ENCODE peak calls at places on chromosomes 4 and X, in nine cellular contexts. K is suprapubic skin, C is prostate gland, G is A549, I is HCT116, A is Peyer's patch, L is H54, J is ovary, Y is IMR-90. Q is an unnamed sample.

GRCh38 chr4:138831943-138832342 is 183.6 kb upstream of the NOCT start:
- DNase-seq in K (no peak), J (no peak), L (no peak), G (no peak), Y (no peak), A (no peak), C (no peak), I (no peak), Q (no peak)

GRCh38 chr4:23305026-23305425 is 584.8 kb downstream of the PPARGC1A start:
- DNase-seq in L (no peak), Y (no peak), K (no peak), I (no peak), A (no peak), G (no peak), J (no peak), C (no peak), Q (no peak)

GRCh38 chr4:53477038-53477565 is 99.7 kb downstream of the FIP1L1 start:
- DNase-seq in A (no peak), L (no peak), K (no peak), J (no peak), I (no peak), C (no peak), G (no peak), Y (peak; percentile 62), Q (no peak)

GRCh38 chr4:89266128-89266527 is 41.5 kb downstream of the GPRIN3 start:
- DNase-seq in G (no peak), C (no peak), A (no peak), L (no peak), I (no peak), J (no peak), K (no peak), Y (no peak), Q (no peak)

GRCh38 chr4:96131186-96131585 is 291.3 kb downstream of the PDHA2 start:
- DNase-seq in G (no peak), L (no peak), Y (no peak), J (no peak), C (no peak), I (no peak), K (no peak), A (no peak), Q (no peak)

GRCh38 chrX:10939384-10939783 is 171.7 kb upstream of the HCCS start:
- DNase-seq in C (peak; percentile 26), K (no peak), Y (peak; percentile 16), G (peak; percentile 0), L (peak; percentile 0), A (no peak), I (no peak), J (no peak), Q (no peak)

GRCh38 chrX:38805294-38806053 is 4.2 kb downstream of the MID1IP1 start:
- DNase-seq in J (peak; percentile 73), Y (peak; percentile 75), I (no peak), C (peak; percentile 46), L (no peak), A (peak; percentile 70), K (peak; percentile 84), G (peak; percentile 21), Q (peak; percentile 85)

GRCh38 chrX:30659421-30659820 is 6.2 kb downstream of the GK start:
- DNase-seq in J (no peak), C (no peak), G (peak; percentile 4), I (no peak), A (no peak), L (peak; percentile 4), K (no peak), Y (peak; percentile 95), Q (no peak)

GRCh38 chrX:136909119-136909705 is 28.7 kb upstream of the RBMX start:
- DNase-seq in K (peak; percentile 86), Y (peak; percentile 45), G (peak; percentile 87), I (peak; percentile 24), C (peak; percentile 65), A (peak; percentile 84), J (peak; percentile 86), L (peak; percentile 66), Q (peak; percentile 95)
- TF ChIP-seq POLR2A in K (no peak), Y (no peak), G (peak; percentile 21), I (no peak), C (peak; percentile 13), A (no peak), J (no peak), L (no peak), Q (no peak)

GRCh38 chrX:78950157-78950556 is 5.0 kb downstream of the P2RY10 start:
- DNase-seq in K (no peak), G (no peak), J (no peak), I (no peak), A (no peak), L (no peak), Y (no peak), C (no peak), Q (no peak)

GRCh38 chrX:78944351-78944750 is 840 bp upstream of the P2RY10 start:
- DNase-seq in L (no peak), C (no peak), J (no peak), A (no peak), G (no peak), K (no peak), Y (no peak), I (no peak), Q (no peak)

GRCh38 chrX:78946178-78946896 is 1.1 kb downstream of the P2RY10 start:
- DNase-seq in J (no peak), I (no peak), L (no peak), Y (no peak), A (no peak), K (no peak), C (no peak), G (no peak), Q (no peak)

DNA sequence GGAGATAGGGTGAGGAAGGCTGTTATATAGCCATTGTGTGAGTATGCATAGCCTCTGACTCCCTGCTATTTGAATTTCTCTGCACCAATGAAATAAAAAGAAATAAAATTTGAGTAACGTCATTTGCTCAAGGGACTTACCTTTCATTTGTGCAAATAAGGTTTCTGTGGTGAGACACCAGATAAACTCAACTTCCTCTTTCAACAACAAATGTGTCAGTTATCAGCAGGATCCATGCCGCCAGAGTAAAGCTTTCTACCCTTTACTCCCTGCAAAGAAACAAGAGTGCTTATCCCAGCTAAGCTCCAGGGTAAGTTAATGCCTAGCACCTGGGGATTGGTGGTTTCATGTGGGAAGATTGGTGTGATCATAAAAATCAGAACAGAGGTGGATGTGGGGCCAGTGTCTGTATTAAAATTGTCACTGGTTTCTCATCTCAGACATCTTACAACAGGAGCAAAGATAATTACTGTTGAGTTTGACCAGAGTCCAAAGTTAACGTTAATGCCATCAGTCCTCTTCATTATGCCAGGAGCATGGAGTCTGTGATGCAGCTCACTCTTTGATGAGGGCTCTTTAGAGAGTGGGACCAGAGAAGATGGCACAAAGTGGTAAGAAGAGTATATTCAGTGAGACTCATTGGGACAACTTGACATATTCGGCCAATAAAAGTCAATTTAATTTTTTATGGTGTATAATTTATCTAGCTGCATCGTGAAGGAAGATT is at the start of gene P2RY10:
- DNase-seq in G (no peak), Y (no peak), I (no peak), L (no peak), J (no peak), C (no peak), K (no peak), A (no peak), Q (no peak)
- TF ChIP-seq POLR2A in G (no peak), Y (no peak), I (no peak), L (no peak), J (no peak), C (no peak), K (no peak), A (peak; percentile 32), Q (no peak)

DNA sequence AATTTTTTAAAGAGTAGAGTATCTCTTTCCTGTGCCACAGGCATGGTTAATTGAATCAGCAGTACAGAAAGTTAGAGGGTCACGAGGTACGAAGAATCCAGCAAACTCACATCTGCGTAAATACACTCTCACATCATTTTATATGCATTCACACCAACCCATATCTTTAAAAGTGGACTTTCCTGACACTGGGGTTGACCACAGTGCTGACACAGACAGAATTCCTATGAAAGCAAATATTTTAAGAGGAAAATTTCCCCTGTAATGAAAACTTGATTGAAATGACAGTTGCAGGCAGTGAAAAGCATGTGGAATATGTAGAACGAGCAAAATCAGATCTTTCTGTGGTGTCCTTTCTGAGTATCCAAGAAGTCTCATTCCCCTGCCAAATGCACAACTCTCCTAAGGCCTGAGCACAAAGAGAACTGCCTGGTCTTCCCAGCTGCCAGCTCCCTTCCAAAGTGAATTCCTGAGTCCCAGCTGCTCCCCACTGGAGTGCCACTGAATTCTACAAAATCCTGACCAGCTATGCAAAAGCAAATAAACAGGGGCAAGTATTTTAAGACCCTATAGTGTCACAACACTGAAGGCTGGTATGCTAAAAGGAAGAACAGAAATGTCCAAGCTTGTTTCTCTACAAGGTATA is 50.5 kb upstream of the FAM9C start:
- DNase-seq in I (no peak), J (no peak), Y (peak; percentile 24), L (no peak), C (no peak), G (no peak), A (no peak), K (no peak), Q (no peak)
- TF ChIP-seq POLR2A in I (no peak), J (no peak), Y (no peak), L (no peak), C (no peak), G (no peak), A (no peak), K (no peak), Q (no peak)

GRCh38 chr4:1245481-1246051 is 3.4 kb downstream of the CTBP1 start:
- DNase-seq in I (no peak), A (no peak), L (no peak), K (peak; percentile 71), C (no peak), Y (no peak), J (no peak), G (no peak), Q (no peak)

GRCh38 chr4:1246111-1246881 is 2.6 kb downstream of the CTBP1 start:
- DNase-seq in A (no peak), L (no peak), J (peak; percentile 44), K (peak; percentile 72), I (no peak), Y (no peak), C (no peak), G (no peak), Q (peak; percentile 64)

GRCh38 chr4:1247811-1248261 is 1.1 kb downstream of the CTBP1 start:
- DNase-seq in J (no peak), I (no peak), L (no peak), G (no peak), A (no peak), Y (no peak), C (peak; percentile 15), K (peak; percentile 78), Q (peak; percentile 71)

GRCh38 chr4:1248262-1249147 is at the start of gene CTBP1:
- DNase-seq in K (peak; percentile 79), L (peak; percentile 86), I (peak; percentile 59), A (peak; percentile 91), Y (peak; percentile 83), C (peak; percentile 64), G (peak; percentile 82), J (peak; percentile 90), Q (peak; percentile 90)

DNA sequence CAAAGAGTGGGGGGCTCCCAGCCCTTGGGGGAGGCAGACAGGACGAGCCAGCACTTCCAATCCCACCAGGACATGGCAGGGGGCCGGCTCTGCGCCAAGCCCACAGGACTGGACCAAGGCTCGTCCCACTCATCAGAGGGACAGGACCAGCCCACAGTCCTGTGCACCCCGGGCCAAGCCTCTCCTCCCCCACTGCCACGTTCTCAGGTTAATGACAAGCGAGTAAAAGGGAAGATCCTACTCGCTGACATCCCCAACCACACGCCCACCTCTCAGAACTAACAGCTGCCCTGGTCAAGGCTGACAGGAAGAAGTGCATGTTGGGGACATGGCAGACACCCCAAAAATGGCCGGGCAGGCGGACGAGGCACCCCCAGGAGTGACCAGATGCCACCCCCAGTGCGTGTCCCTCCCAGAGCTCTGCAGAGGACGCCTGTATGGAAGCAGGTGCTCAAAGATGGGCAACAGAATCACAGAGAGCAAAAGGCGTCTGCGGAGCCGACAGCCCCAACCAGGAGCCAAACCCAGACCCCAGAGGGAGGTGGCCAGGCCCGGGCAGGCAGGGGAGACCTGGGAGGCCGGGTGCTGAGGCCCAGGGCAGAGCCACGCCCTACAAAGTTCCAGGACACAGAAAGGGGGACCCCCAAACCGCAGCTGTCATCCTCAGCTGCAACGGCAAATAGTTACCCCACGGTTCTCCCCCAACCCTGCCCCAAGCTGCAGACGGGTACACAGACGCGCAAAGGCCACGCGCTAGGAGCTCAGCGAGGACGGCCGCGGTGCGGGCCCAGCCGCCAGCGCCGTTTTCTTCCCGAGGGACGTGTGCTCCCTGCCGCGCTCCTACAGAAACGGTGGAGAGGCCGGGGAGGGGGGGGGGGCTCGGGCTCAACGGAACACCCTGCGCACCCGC is 1.8 kb downstream of the CTBP1 start:
- DNase-seq in Y (no peak), I (no peak), L (no peak), C (peak; percentile 4), J (peak; percentile 49), G (no peak), K (peak; percentile 76), A (peak; percentile 56), Q (peak; percentile 66)
- TF ChIP-seq POLR2A in Y (no peak), I (no peak), L (peak; percentile 26), C (no peak), J (no peak), G (no peak), K (no peak), A (no peak), Q (no peak)